ENCODE peak calls at places on chromosomes 4 and X, in eight cellular contexts. W is naive thymus-derived CD8-positive, alpha-beta T cell; R is iPS-NIHi11; Z is AG09319; E is PC-3; I is RWPE1; T is stimulated activated CD8-positive, alpha-beta memory T cell treated with anti-CD3 and anti-CD28 coated beads, Interleukin-15, amount 100 ng/mL, for 4 hours; D is tibial artery. U is an unnamed sample.

GRCh38 chr4:100816646-100817045 is 298.8 kb upstream of the EMCN start:
- DNase-seq in W (no peak), R (no peak), Z (no peak), E (peak; percentile 19), I (no peak), T (no peak), D (no peak), U (no peak)

GRCh38 chr4:6467600-6467999 is 4.8 kb downstream of the PPP2R2C start:
- DNase-seq in W (no peak), R (no peak), Z (no peak), E (no peak), I (no peak), T (no peak), D (no peak), U (no peak)

GRCh38 chrX:155112171-155112570 is 40.9 kb downstream of the BRCC3 start:
- DNase-seq in W (no peak), R (no peak), Z (no peak), E (peak; percentile 74), I (peak; percentile 55), T (no peak), D (no peak), U (no peak)

GRCh38 chr4:157806176-157806575 is 366.6 kb downstream of the GASK1B start:
- DNase-seq in W (no peak), R (no peak), Z (no peak), E (no peak), I (no peak), T (no peak), D (no peak), U (no peak)

GRCh38 chr4:141066690-141067089 is 66.6 kb downstream of the RNF150 start:
- DNase-seq in W (no peak), R (no peak), Z (no peak), E (peak; percentile 58), I (no peak), T (no peak), D (no peak), U (no peak)

GRCh38 chr4:19496752-19497151 is 755.0 kb upstream of the SLIT2 start:
- DNase-seq in W (no peak), R (no peak), Z (no peak), E (no peak), I (no peak), T (no peak), D (no peak), U (no peak)

GRCh38 chrX:12949927-12950656 is 24.8 kb upstream of the TMSB4X start:
- DNase-seq in W (peak; percentile 86), R (no peak), Z (peak; percentile 62), E (no peak), I (peak; percentile 8), T (peak; percentile 75), D (peak; percentile 91), U (peak; percentile 82)

GRCh38 chr4:162761965-162762364 is 404.7 kb downstream of the NAF1 start:
- DNase-seq in W (no peak), R (no peak), Z (no peak), E (no peak), I (no peak), T (no peak), D (no peak), U (no peak)

GRCh38 chrX:129496625-129497024 is 26.7 kb downstream of the SMARCA1 start:
- DNase-seq in W (no peak), R (no peak), Z (no peak), E (peak; percentile 38), I (no peak), T (no peak), D (no peak), U (no peak)